ENCODE peak calls at places on chromosome 6, in nine cellular contexts. A is HuH-7; O is activated CD8-positive, alpha-beta T cell treated with anti-CD3 and anti-CD28 coated beads for 36 hours; M is NCI-H774; D is activated CD8-positive, alpha-beta memory T cell treated with anti-CD3 and anti-CD28 coated beads, Interleukin-2, amount 50 U/mL, for 4 hours; P is stimulated activated CD4-positive, alpha-beta T cell treated with anti-CD3 and anti-CD28 coated beads, Interleukin-2, amount 100 ng/mL, for 24 hours; J is Kasumi-1; F is mucosa of gallbladder; B is islet precursor cell. S is an unnamed sample.

GRCh38 chr6:158649289-158650143 is at the start of gene SYTL3:
- DNase-seq in J (peak), F (peak), A (no peak), B (peak), D (peak), O (peak), P (peak), M (no peak), S (peak)

GRCh38 chr6:36028887-36029324 is 1.3 kb downstream of the MAPK14 start:
- DNase-seq in O (peak), F (peak), P (peak), D (peak), B (peak), M (peak), A (no peak), J (peak), S (peak)

GRCh38 chr6:37783025-37783825 is 36.3 kb upstream of the ZFAND3 start:
- DNase-seq in P (peak), A (no peak), J (no peak), B (peak), M (no peak), D (no peak), F (no peak), O (peak), S (peak)

GRCh38 chr6:168035661-168036616 is 38.5 kb downstream of the KIF25 start:
- DNase-seq in F (no peak), O (no peak), B (no peak), D (no peak), M (peak), P (no peak), A (peak), J (no peak), S (no peak)

GRCh38 chr6:11900662-11901598 is 111.2 kb upstream of the HIVEP1 start:
- DNase-seq in J (no peak), O (no peak), P (no peak), F (no peak), M (no peak), D (no peak), A (no peak), B (no peak), S (peak)

GRCh38 chr6:7827142-7827541 is 83.4 kb downstream of the TXNDC5 start:
- DNase-seq in A (no peak), O (no peak), D (no peak), B (no peak), F (no peak), M (no peak), P (no peak), J (no peak), S (no peak)

GRCh38 chr6:21451546-21452013 is 142.0 kb upstream of the SOX4 start:
- DNase-seq in A (peak), M (no peak), D (no peak), O (no peak), B (no peak), J (no peak), P (no peak), F (no peak), S (no peak)

GRCh38 chr6:134145786-134146185 is 93.4 kb upstream of the SLC2A12 start:
- DNase-seq in P (no peak), J (peak), D (no peak), F (no peak), B (no peak), M (no peak), A (no peak), O (no peak), S (no peak)

GRCh38 chr6:12570461-12571030 is 146.0 kb upstream of the PHACTR1 start:
- DNase-seq in A (no peak), P (no peak), M (no peak), D (no peak), F (no peak), B (no peak), O (no peak), J (no peak), S (no peak)

GRCh38 chr6:40187654-40188053 is 253.4 kb upstream of the MOCS1 start:
- DNase-seq in O (no peak), B (peak), J (no peak), P (no peak), D (no peak), M (no peak), F (no peak), A (no peak), S (no peak)

GRCh38 chr6:37630281-37630799 is 67.3 kb downstream of the MDGA1 start:
- DNase-seq in F (peak), O (no peak), M (no peak), B (peak), A (no peak), P (no peak), J (no peak), D (no peak), S (no peak)

GRCh38 chr6:106787327-106788196 is 158.2 kb downstream of the QRSL1 start:
- DNase-seq in D (no peak), P (no peak), M (no peak), B (no peak), F (peak), J (no peak), A (no peak), O (no peak), S (no peak)

GRCh38 chr6:113433506-113433991 is 423.6 kb upstream of the MARCKS start:
- DNase-seq in F (peak), P (no peak), M (no peak), A (peak), B (peak), O (no peak), J (peak), D (no peak), S (no peak)

GRCh38 chr6:87755697-87756671 is 54.0 kb upstream of the AKIRIN2 start:
- DNase-seq in M (no peak), A (peak), O (no peak), B (peak), P (no peak), F (no peak), D (no peak), J (no peak), S (no peak)

GRCh38 chr6:93105017-93105416 is 314.3 kb downstream of the EPHA7 start:
- DNase-seq in P (no peak), M (no peak), F (no peak), B (no peak), A (no peak), J (no peak), O (no peak), D (no peak), S (no peak)

GRCh38 chr6:27168586-27169443 is 78.7 kb upstream of the PRSS16 start:
- DNase-seq in B (peak), P (no peak), M (no peak), A (no peak), D (no peak), F (no peak), J (no peak), O (no peak), S (no peak)

GRCh38 chr6:73803562-73804221 is 107.7 kb downstream of the CD109 start:
- DNase-seq in M (peak), D (no peak), F (no peak), B (peak), J (peak), O (peak), A (peak), P (peak), S (peak)

GRCh38 chr6:134245041-134245440 is 72.9 kb downstream of the SGK1 start:
- DNase-seq in M (no peak), O (no peak), A (no peak), B (no peak), J (no peak), F (peak), D (no peak), P (no peak), S (no peak)

GRCh38 chr6:92292067-92292466 is 1127.3 kb downstream of the EPHA7 start:
- DNase-seq in P (no peak), M (no peak), B (no peak), D (no peak), J (no peak), F (no peak), O (no peak), A (no peak), S (no peak)

GRCh38 chr6:78243519-78243918 is 590.7 kb downstream of the MEI4 start:
- DNase-seq in P (no peak), O (no peak), F (no peak), A (no peak), J (no peak), B (no peak), M (no peak), D (no peak), S (no peak)

GRCh38 chr6:30067460-30068139 is 602 bp downstream of the PPP1R11 start:
- DNase-seq in B (no peak), M (no peak), D (no peak), F (no peak), J (no peak), P (no peak), O (peak), A (peak), S (no peak)

GRCh38 chr6:143276436-143276835 is 174.1 kb downstream of the ADAT2 start:
- DNase-seq in M (no peak), P (no peak), B (no peak), A (no peak), J (peak), O (no peak), F (no peak), D (no peak), S (no peak)

GRCh38 chr6:4637691-4638433 is 138.3 kb upstream of the CDYL start:
- DNase-seq in J (no peak), D (no peak), A (no peak), P (peak), O (peak), M (no peak), B (peak), F (no peak), S (no peak)

GRCh38 chr6:159979136-159979874 is 10.4 kb downstream of the IGF2R start:
- DNase-seq in P (peak), M (peak), A (no peak), F (no peak), B (peak), J (peak), O (peak), D (peak), S (peak)

GRCh38 chr6:165588515-165588914 is 74.5 kb downstream of the PDE10A start:
- DNase-seq in M (no peak), O (no peak), A (no peak), D (no peak), F (no peak), B (no peak), P (no peak), J (no peak), S (no peak)

GRCh38 chr6:26296857-26297648 is 67.9 kb upstream of the BTN3A2 start:
- DNase-seq in P (no peak), D (no peak), M (peak), F (no peak), O (no peak), B (no peak), A (no peak), J (no peak), S (no peak)

GRCh38 chr6:158047120-158047518 is 65.5 kb downstream of the SYNJ2 start:
- DNase-seq in O (peak), B (no peak), F (no peak), A (no peak), J (no peak), M (no peak), P (peak), D (peak), S (no peak)

GRCh38 chr6:4164043-4164442 is 28.7 kb upstream of the ECI2 start:
- DNase-seq in A (no peak), J (no peak), M (no peak), O (no peak), F (no peak), P (no peak), B (no peak), D (no peak), S (no peak)

GRCh38 chr6:68891419-68891818 is 256.3 kb downstream of the ADGRB3 start:
- DNase-seq in A (no peak), F (no peak), O (no peak), M (no peak), P (no peak), J (no peak), D (no peak), B (no peak), S (no peak)

GRCh38 chr6:33981421-33981820 is 164.5 kb downstream of the GRM4 start:
- DNase-seq in P (no peak), M (no peak), J (no peak), B (no peak), A (no peak), F (no peak), O (no peak), D (peak), S (no peak)

GRCh38 chr6:53517021-53517420 is 27.9 kb downstream of the GCLC start:
- DNase-seq in A (no peak), O (no peak), P (no peak), D (no peak), F (no peak), M (no peak), J (no peak), B (no peak), S (no peak)

GRCh38 chr6:134619789-134620188 is 301.9 kb upstream of the SGK1 start:
- DNase-seq in J (no peak), M (no peak), O (no peak), B (no peak), D (no peak), F (no peak), A (no peak), P (no peak), S (no peak)

GRCh38 chr6:89035252-89036106 is 45.1 kb upstream of the PNRC1 start:
- DNase-seq in M (no peak), O (no peak), D (no peak), P (no peak), J (no peak), F (peak), B (peak), A (peak), S (no peak)

GRCh38 chr6:111038534-111039252 is 48.6 kb upstream of the SLC16A10 start:
- DNase-seq in D (no peak), F (no peak), O (peak), A (no peak), P (no peak), J (no peak), M (no peak), B (no peak), S (no peak)

GRCh38 chr6:166769648-166770047 is 142.6 kb upstream of the RPS6KA2 start:
- DNase-seq in P (no peak), F (no peak), B (no peak), M (no peak), A (no peak), O (no peak), J (no peak), D (no peak), S (peak)

GRCh38 chr6:46629698-46630097 is 22.9 kb downstream of the CYP39A1 start:
- DNase-seq in D (no peak), P (no peak), M (no peak), F (no peak), A (no peak), B (no peak), O (no peak), J (no peak), S (no peak)